ENCODE peak calls at places on chromosomes 1 and 21, in four cellular contexts. R, M, Y and T are unnamed samples. For H3K27me3, the result is how much of the 10 kb centered on the place peaks cover.

GRCh38 chr1:6601865-6602668 is 602 bp downstream of the KLHL21 start:
- DNase-seq in R (no peak), M (peak), Y (peak), T (peak)

GRCh38 chr21:35168702-35169101 is 119.6 kb upstream of the RUNX1 start:
- DNase-seq in R (no peak), M (no peak), Y (no peak), T (no peak)

GRCh38 chr1:44608141-44608540 is 66.1 kb downstream of the TMEM53 start:
- DNase-seq in R (no peak), M (peak), Y (no peak), T (no peak)

GRCh38 chr1:53076165-53076564 is 14.2 kb downstream of the PODN start:
- DNase-seq in R (no peak), M (peak), Y (peak), T (no peak)

GRCh38 chr1:51570063-51570720 is 46.7 kb upstream of the OSBPL9 start:
- DNase-seq in R (no peak), M (no peak), Y (no peak), T (no peak)

GRCh38 chr1:116847688-116848531 is 61.8 kb upstream of the PTGFRN start:
- DNase-seq in R (peak), M (no peak), Y (peak), T (peak)

GRCh38 chr1:11481019-11481418 is 2.1 kb downstream of the DISP3 start:
- DNase-seq in R (no peak), M (peak), Y (no peak), T (no peak)

GRCh38 chr21:36749935-36750578 is 51.1 kb downstream of the SIM2 start:
- DNase-seq in R (peak), M (peak), Y (no peak), T (no peak)

GRCh38 chr1:213623862-213624261 is 363.9 kb upstream of the PROX1 start:
- DNase-seq in R (no peak), M (no peak), Y (no peak), T (no peak)

GRCh38 chr1:223233410-223234163 is 90.5 kb upstream of the TLR5 start:
- DNase-seq in R (peak), M (no peak), Y (no peak), T (peak)

GRCh38 chr1:24765308-24765988 is 20.2 kb downstream of the CLIC4 start:
- DNase-seq in R (peak), M (no peak), Y (no peak), T (peak)

GRCh38 chr1:15938628-15939161 is 37.2 kb downstream of the ZBTB17 start:
- DNase-seq in R (no peak), M (no peak), Y (no peak), T (no peak)

GRCh38 chr21:46115441-46116188 is 17.7 kb downstream of the COL6A2 start:
- DNase-seq in R (no peak), M (no peak), Y (no peak), T (no peak)

GRCh38 chr1:89211035-89211634 is 12.4 kb upstream of the GBP4 start:
- DNase-seq in R (no peak), M (no peak), Y (no peak), T (no peak)

GRCh38 chr1:232598837-232599177 is 31.1 kb downstream of the SIPA1L2 start:
- DNase-seq in R (no peak), M (no peak), Y (no peak), T (no peak)

GRCh38 chr1:198530964-198531363 is 9.5 kb downstream of the ATP6V1G3 start:
- DNase-seq in R (no peak), M (no peak), Y (no peak), T (no peak)

GRCh38 chr1:213457097-213457680 is 406.1 kb downstream of the RPS6KC1 start:
- DNase-seq in R (no peak), M (no peak), Y (peak), T (peak)

GRCh38 chr1:24416666-24417391 is 1.2 kb downstream of the NIPAL3 start:
- DNase-seq in R (peak), M (no peak), Y (no peak), T (peak)

GRCh38 chr1:100583827-100584226 is 45.9 kb downstream of the GPR88 start:
- DNase-seq in R (no peak), M (no peak), Y (no peak), T (no peak)

GRCh38 chr1:76786232-76786631 is 81.0 kb upstream of the ST6GALNAC5 start:
- DNase-seq in R (no peak), M (no peak), Y (no peak), T (peak)

GRCh38 chr1:76237201-76237600 is 162.7 kb downstream of the ST6GALNAC3 start:
- DNase-seq in R (no peak), M (no peak), Y (no peak), T (no peak)

GRCh38 chr1:10253755-10254154 is 43.4 kb downstream of the KIF1B start:
- DNase-seq in R (peak), M (no peak), Y (no peak), T (peak)

GRCh38 chr1:6121651-6122370 is 58.3 kb downstream of the CHD5 start:
- DNase-seq in R (no peak), M (peak), Y (no peak), T (no peak)

GRCh38 chr1:6869002-6869380 is 83.7 kb downstream of the CAMTA1 start:
- DNase-seq in R (no peak), M (no peak), Y (no peak), T (peak)

GRCh38 chr1:10074059-10074854 is 41.5 kb downstream of the UBE4B start:
- DNase-seq in R (peak), M (no peak), Y (peak), T (peak)

GRCh38 chr1:156400191-156400920 is 31.3 kb downstream of the RHBG start:
- DNase-seq in R (no peak), M (peak), Y (no peak), T (no peak)

GRCh38 chr1:233790662-233791371 is 113.7 kb upstream of the SLC35F3 start:
- DNase-seq in R (peak), M (peak), Y (no peak), T (peak)

GRCh38 chr21:36188081-36188681 is 31.6 kb downstream of the DOP1B start:
- DNase-seq in R (no peak), M (no peak), Y (no peak), T (no peak)

GRCh38 chr1:224252466-224252865 is 69.4 kb downstream of the DEGS1 start:
- DNase-seq in R (no peak), M (no peak), Y (no peak), T (peak)

GRCh38 chr1:201536542-201536941 is 2.4 kb upstream of the NAV1 start:
- DNase-seq in R (peak), M (no peak), Y (peak), T (peak)

GRCh38 chr1:53180226-53180625 is 16.4 kb upstream of the CPT2 start:
- DNase-seq in R (peak), M (no peak), Y (no peak), T (peak)

GRCh38 chr1:209202826-209203439 is 380.6 kb upstream of the CAMK1G start:
- DNase-seq in R (peak), M (peak), Y (no peak), T (peak)

GRCh38 chr1:15833842-15834405 is 13.6 kb upstream of the SPEN start:
- DNase-seq in R (no peak), M (peak), Y (no peak), T (peak)

GRCh38 chr1:239250353-239251035 is 135.9 kb upstream of the CHRM3 start:
- DNase-seq in R (no peak), M (no peak), Y (no peak), T (no peak)

GRCh38 chr1:162649606-162650005 is 17.3 kb downstream of the DDR2 start:
- DNase-seq in R (no peak), M (no peak), Y (no peak), T (peak)

DNA sequence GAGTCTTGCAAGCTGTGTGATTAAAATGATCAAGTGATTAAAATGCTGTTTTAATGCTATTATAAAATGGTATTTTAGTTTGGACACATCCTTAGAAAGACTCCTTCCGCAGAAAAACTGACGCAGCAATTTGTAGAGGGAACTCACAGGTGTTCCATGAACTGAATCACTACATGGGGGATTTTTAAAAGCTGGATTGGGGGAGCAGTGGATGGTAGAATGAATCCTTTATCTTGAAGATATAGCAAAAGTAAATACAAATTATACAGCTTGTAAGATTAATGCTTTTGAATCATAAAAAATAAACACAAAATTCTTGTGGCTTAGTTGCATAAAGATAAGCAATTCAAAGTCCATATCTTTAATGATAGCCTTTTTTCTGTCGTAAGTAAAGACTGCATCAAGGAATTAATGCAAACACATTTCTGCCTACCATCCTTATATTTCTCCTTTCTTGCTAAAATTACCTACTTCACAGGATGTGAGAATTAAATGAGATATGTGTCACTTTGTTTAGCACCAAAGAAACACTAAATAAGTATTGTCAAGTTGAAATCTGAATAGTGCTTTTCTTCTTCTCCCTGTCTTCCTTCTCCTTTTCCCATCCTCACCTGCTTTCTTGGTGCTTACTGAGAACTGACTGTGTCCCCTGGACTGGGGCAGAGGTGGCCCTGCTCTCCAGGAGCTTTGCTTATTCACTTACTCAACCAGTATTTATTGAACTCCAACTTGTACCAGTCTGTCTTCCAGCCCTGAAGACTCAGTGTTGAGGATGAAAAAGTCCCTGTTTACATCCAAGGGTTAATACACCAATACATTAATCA is 61.5 kb upstream of the F3 start:
- DNase-seq in R (no peak), M (no peak), Y (no peak), T (no peak)
- H3K4me3 ChIP-seq in R (no peak), M (no peak), Y (no peak), T (peak)

DNA sequence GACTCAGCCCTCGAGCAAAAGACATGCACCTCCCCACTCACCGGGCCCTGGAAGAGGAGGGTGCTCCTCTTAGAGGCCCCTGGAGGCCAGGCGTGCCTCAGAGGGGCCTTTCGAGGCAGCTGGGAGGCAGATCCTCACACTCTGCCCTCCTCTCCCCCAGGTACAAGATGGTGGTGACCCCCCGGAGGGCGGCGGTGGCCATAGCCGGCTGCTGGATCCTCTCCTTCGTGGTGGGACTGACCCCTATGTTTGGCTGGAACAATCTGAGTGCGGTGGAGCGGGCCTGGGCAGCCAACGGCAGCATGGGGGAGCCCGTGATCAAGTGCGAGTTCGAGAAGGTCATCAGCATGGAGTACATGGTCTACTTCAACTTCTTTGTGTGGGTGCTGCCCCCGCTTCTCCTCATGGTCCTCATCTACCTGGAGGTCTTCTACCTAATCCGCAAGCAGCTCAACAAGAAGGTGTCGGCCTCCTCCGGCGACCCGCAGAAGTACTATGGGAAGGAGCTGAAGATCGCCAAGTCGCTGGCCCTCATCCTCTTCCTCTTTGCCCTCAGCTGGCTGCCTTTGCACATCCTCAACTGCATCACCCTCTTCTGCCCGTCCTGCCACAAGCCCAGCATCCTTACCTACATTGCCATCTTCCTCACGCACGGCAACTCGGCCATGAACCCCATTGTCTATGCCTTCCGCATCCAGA is 10.4 kb downstream of the MYBPH start:
- DNase-seq in R (no peak), M (no peak), Y (peak), T (no peak)
- H3K27me3 ChIP-seq in R (under half), M (under half), Y (under half), T (under half)

GRCh38 chr1:231040800-231041704 is 998 bp upstream of the FAM89A start:
- DNase-seq in R (no peak), M (peak), Y (peak), T (no peak)
- H3K4me3 ChIP-seq in R (peak), M (peak), Y (peak), T (peak)

GRCh38 chr1:155121249-155121648 is 6.4 kb upstream of the EFNA1 start:
- DNase-seq in R (no peak), M (no peak), Y (no peak), T (no peak)
- H3K27me3 ChIP-seq in R (under half), M (under half), Y (under half), T (half or more)

GRCh38 chr1:203307690-203308126 is 2.4 kb downstream of the BTG2 start:
- DNase-seq in R (no peak), M (peak), Y (no peak), T (no peak)
- H3K4me3 ChIP-seq in R (no peak), M (no peak), Y (peak), T (peak)